ENCODE peak calls at places on chromosomes 16 and 17, in five cellular contexts. T, R, S, P and E are unnamed samples.

GRCh38 chr16:89721644-89722391 is 481 bp downstream of the ZNF276 start:
- DNase-seq in T (no peak), R (peak; percentile 90), S (peak; percentile 84), P (peak; percentile 49), E (peak; percentile 70)

GRCh38 chr16:11682655-11683096 is 14.4 kb downstream of the SNN start:
- DNase-seq in T (no peak), R (no peak), S (no peak), P (no peak), E (no peak)

GRCh38 chr17:50621562-50621961 is 13.1 kb upstream of the ABCC3 start:
- DNase-seq in T (no peak), R (no peak), S (no peak), P (no peak), E (no peak)

GRCh38 chr16:26569793-26570192 is 496.9 kb upstream of the C16orf82 start:
- DNase-seq in T (peak; percentile 15), R (no peak), S (no peak), P (peak; percentile 76), E (peak; percentile 1)

GRCh38 chr17:58083491-58084316 is 485 bp downstream of the DYNLL2 start:
- DNase-seq in T (peak; percentile 32), R (peak; percentile 88), S (peak; percentile 81), P (peak; percentile 35), E (peak; percentile 56)

GRCh38 chr16:65392831-65393565 is 271.1 kb upstream of the CDH11 start:
- DNase-seq in T (no peak), R (no peak), S (no peak), P (no peak), E (no peak)

GRCh38 chr17:18964550-18964949 is 12.6 kb downstream of the SLC5A10 start:
- DNase-seq in T (no peak), R (no peak), S (no peak), P (no peak), E (no peak)

GRCh38 chr16:68444058-68444657 is 4.2 kb downstream of the SMPD3 start:
- DNase-seq in T (peak; percentile 43), R (no peak), S (no peak), P (peak; percentile 78), E (peak; percentile 43)

GRCh38 chr17:39740357-39741111 is 2.8 kb downstream of the GRB7 start:
- DNase-seq in T (peak; percentile 90), R (no peak), S (no peak), P (peak; percentile 96), E (no peak)

GRCh38 chr16:70575376-70575775 is 51.8 kb downstream of the SF3B3 start:
- DNase-seq in T (no peak), R (no peak), S (peak; percentile 22), P (no peak), E (no peak)

GRCh38 chr17:69997332-69997731 is 77.7 kb upstream of the KCNJ16 start:
- DNase-seq in T (no peak), R (no peak), S (no peak), P (no peak), E (peak; percentile 83)

GRCh38 chr16:83882118-83882879 is 16.6 kb upstream of the MLYCD start:
- DNase-seq in T (no peak), R (no peak), S (no peak), P (peak; percentile 42), E (no peak)

GRCh38 chr17:82972836-82973372 is 106.5 kb upstream of the METRNL start:
- DNase-seq in T (no peak), R (peak; percentile 43), S (no peak), P (no peak), E (no peak)

GRCh38 chr17:10754861-10755591 is 25.2 kb upstream of the TMEM220 start:
- DNase-seq in T (no peak), R (no peak), S (no peak), P (peak; percentile 85), E (no peak)

GRCh38 chr17:34703533-34703932 is 124.2 kb downstream of the TMEM132E start:
- DNase-seq in T (peak; percentile 10), R (no peak), S (no peak), P (peak; percentile 76), E (peak; percentile 20)

GRCh38 chr17:78729636-78730035 is 52.4 kb downstream of the CYTH1 start:
- DNase-seq in T (no peak), R (no peak), S (no peak), P (no peak), E (no peak)

GRCh38 chr17:3418222-3418621 is 7.1 kb downstream of the OR3A3 start:
- DNase-seq in T (no peak), R (no peak), S (no peak), P (no peak), E (no peak)

GRCh38 chr17:44199553-44200477 is at the start of gene ATXN7L3:
- DNase-seq in T (peak; percentile 97), R (peak; percentile 100), S (peak; percentile 99), P (peak; percentile 99), E (peak; percentile 98)

GRCh38 chr16:87471278-87472141 is 21.3 kb downstream of the ZCCHC14 start:
- DNase-seq in T (peak; percentile 81), R (no peak), S (no peak), P (no peak), E (peak; percentile 98)

GRCh38 chr17:65629234-65629690 is 67.8 kb upstream of the AXIN2 start:
- DNase-seq in T (no peak), R (no peak), S (no peak), P (peak; percentile 36), E (no peak)

GRCh38 chr17:78734841-78735641 is 47.0 kb downstream of the CYTH1 start:
- DNase-seq in T (peak; percentile 52), R (no peak), S (no peak), P (no peak), E (no peak)

GRCh38 chr16:29899516-29900101 is at the start of gene SEZ6L2:
- DNase-seq in T (peak; percentile 94), R (peak; percentile 89), S (peak; percentile 68), P (peak; percentile 99), E (peak; percentile 86)
- H3K27ac ChIP-seq in T (peak within 1 kb of the TSS; percentile 71), R (no peak within 1 kb of the TSS), S (no peak within 1 kb of the TSS), P (no peak within 1 kb of the TSS), E (peak within 1 kb of the TSS; percentile 5)

GRCh38 chr17:64598672-64599071 is 63.4 kb downstream of the SMURF2 start:
- DNase-seq in T (no peak), R (no peak), S (no peak), P (no peak), E (no peak)
- H3K36me3 ChIP-seq in T (peaks cover 5% of the 10 kb centered on the region), R (peaks cover 33% of the 10 kb centered on the region), S (no peaks in the 10 kb centered on the region), P (no peaks in the 10 kb centered on the region), E (peaks cover 4% of the 10 kb centered on the region)

GRCh38 chr17:4971826-4972225 is 4.2 kb upstream of the SPAG7 start:
- DNase-seq in T (no peak), R (no peak), S (no peak), P (no peak), E (no peak)

GRCh38 chr17:4972752-4973151 is 5.1 kb upstream of the SPAG7 start:
- DNase-seq in T (no peak), R (no peak), S (no peak), P (no peak), E (no peak)

GRCh38 chr17:4972322-4972721 is 4.7 kb upstream of the SPAG7 start:
- DNase-seq in T (no peak), R (no peak), S (no peak), P (no peak), E (no peak)

GRCh38 chr17:4974064-4974670 is 6.5 kb upstream of the SPAG7 start:
- DNase-seq in T (no peak), R (no peak), S (no peak), P (no peak), E (no peak)

GRCh38 chr17:4973431-4973830 is 5.8 kb upstream of the SPAG7 start:
- DNase-seq in T (no peak), R (no peak), S (no peak), P (no peak), E (no peak)
- H3K27ac ChIP-seq in T (no peak overlapping the region), R (no peak overlapping the region), S (no peak overlapping the region), P (no peak overlapping the region), E (no peak overlapping the region)

GRCh38 chr16:24737916-24738594 is 8.6 kb downstream of the TNRC6A start:
- DNase-seq in T (no peak), R (no peak), S (no peak), P (no peak), E (no peak)
- H3K36me3 ChIP-seq in T (peaks cover 41% of the 10 kb centered on the region), R (peaks cover 1% of the 10 kb centered on the region), S (no peaks in the 10 kb centered on the region), P (no peaks in the 10 kb centered on the region), E (peaks cover 3% of the 10 kb centered on the region)